ENCODE peak calls at places on chromosomes 3 and 15, in four cellular contexts. K is transverse colon; Y is colonic mucosa; I is CD8-positive, alpha-beta T cell. V is an unnamed sample.
A peak's percentile ranks its signal among the peaks of the same experiment; 100 is the strongest.

GRCh38 chr3:116085456-116085855 is 359.8 kb downstream of the LSAMP start:
- DNase-seq in K (no peak), Y (no peak), I (no peak), V (no peak)

GRCh38 chr3:47910777-47911440 is 105.3 kb downstream of the MAP4 start:
- DNase-seq in K (no peak), Y (no peak), I (no peak), V (no peak)

GRCh38 chr15:57522148-57522547 is 69.6 kb upstream of the MYZAP start:
- DNase-seq in K (no peak), Y (no peak), I (no peak), V (no peak)

GRCh38 chr3:21446937-21447336 is 304.1 kb downstream of the ZNF385D start:
- DNase-seq in K (no peak), Y (no peak), I (no peak), V (no peak)

GRCh38 chr3:121592856-121593702 is at the start of gene FBXO40:
- DNase-seq in K (peak; percentile 45), Y (peak; percentile 17), I (no peak), V (no peak)

GRCh38 chr3:177441281-177441812 is 244.1 kb upstream of the TBL1XR1 start:
- DNase-seq in K (no peak), Y (no peak), I (no peak), V (no peak)

GRCh38 chr3:158470944-158471638 is 99.9 kb upstream of the MLF1 start:
- DNase-seq in K (no peak), Y (no peak), I (no peak), V (no peak)

GRCh38 chr3:128908951-128909350 is 29.5 kb downstream of the ACAD9 start:
- DNase-seq in K (no peak), Y (no peak), I (no peak), V (no peak)

GRCh38 chr15:63466378-63467192 is 37.8 kb upstream of the USP3 start:
- DNase-seq in K (no peak), Y (peak; percentile 79), I (peak; percentile 61), V (peak; percentile 20)

GRCh38 chr3:108089544-108089943 is 1.3 kb downstream of the CD47 start:
- DNase-seq in K (no peak), Y (no peak), I (no peak), V (no peak)

GRCh38 chr15:45522179-45522930 is at the start of gene SLC30A4:
- DNase-seq in K (peak; percentile 83), Y (peak; percentile 65), I (peak; percentile 67), V (peak; percentile 37)

GRCh38 chr3:192802957-192803899 is 75.9 kb upstream of the FGF12 start:
- DNase-seq in K (no peak), Y (no peak), I (no peak), V (no peak)

GRCh38 chr15:23467110-23467600 is 20.1 kb upstream of the GOLGA6L2 start:
- DNase-seq in K (no peak), Y (no peak), I (no peak), V (no peak)

GRCh38 chr3:87792532-87793321 is 266.1 kb downstream of the CGGBP1 start:
- DNase-seq in K (no peak), Y (no peak), I (no peak), V (no peak)

GRCh38 chr3:88617283-88617682 is 467.5 kb downstream of the C3orf38 start:
- DNase-seq in K (no peak), Y (no peak), I (no peak), V (no peak)

GRCh38 chr3:68817243-68817642 is 115.1 kb downstream of the TAFA4 start:
- DNase-seq in K (no peak), Y (no peak), I (no peak), V (no peak)

GRCh38 chr3:146163584-146163983 is 2.6 kb upstream of the PLOD2 start:
- DNase-seq in K (no peak), Y (no peak), I (no peak), V (no peak)

GRCh38 chr3:128456776-128457715 is 9.6 kb downstream of the DNAJB8 start:
- DNase-seq in K (no peak), Y (no peak), I (no peak), V (no peak)

GRCh38 chr15:65333863-65334262 is 29.4 kb downstream of the RNU5B-1 start:
- DNase-seq in K (no peak), Y (no peak), I (no peak), V (no peak)

GRCh38 chr3:71559578-71560162 is 23.9 kb downstream of the FOXP1 start:
- DNase-seq in K (no peak), Y (no peak), I (no peak), V (no peak)

GRCh38 chr15:63942486-63943365 is 103.6 kb downstream of the DAPK2 start:
- DNase-seq in K (no peak), Y (peak; percentile 10), I (no peak), V (no peak)

DNA sequence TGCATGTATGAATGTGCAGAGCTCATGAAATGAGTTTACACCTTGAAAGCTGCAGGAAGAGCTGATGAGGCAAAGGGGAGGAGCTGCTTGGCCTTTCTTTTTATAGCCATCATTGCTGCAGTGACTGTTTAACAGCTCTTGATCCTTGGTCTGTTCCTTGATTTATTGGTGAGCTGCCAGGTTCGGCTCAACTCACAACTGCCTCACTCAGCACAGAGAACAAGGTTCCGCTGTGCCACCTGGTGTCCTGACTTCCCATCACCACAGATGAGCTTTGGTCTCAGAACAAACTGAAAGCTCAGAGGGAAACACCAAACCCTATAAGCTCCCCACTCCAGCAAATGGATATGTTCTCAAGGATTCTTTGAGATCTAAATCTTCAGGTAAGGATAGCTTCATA is 626.1 kb downstream of the MAGI1 start:
- DNase-seq in K (peak; percentile 87), Y (peak; percentile 91), I (no peak), V (no peak)
- TF ChIP-seq CTCF in K (peak; percentile 46), Y (peak; percentile 32), I (no peak), V (no peak)

GRCh38 chr15:90018216-90018831 is 17.2 kb downstream of the ZNF710 start:
- DNase-seq in K (peak; percentile 27), Y (no peak), I (no peak), V (no peak)
- H3K27ac ChIP-seq in K (peak overlapping the region; percentile 53), Y (peak overlapping the region; percentile 42), I (no peak overlapping the region), V (no peak overlapping the region)

GRCh38 chr15:26572606-26573350 is 200.1 kb downstream of the GABRB3 start:
- DNase-seq in K (no peak), Y (no peak), I (no peak), V (no peak)
- H3K9me3 ChIP-seq in K (no peaks in the 10 kb centered on the region), Y (no peaks in the 10 kb centered on the region), I (no peaks in the 10 kb centered on the region), V (no peaks in the 10 kb centered on the region)

GRCh38 chr3:13375464-13375863 is 44.7 kb downstream of the NUP210 start:
- DNase-seq in K (no peak), Y (no peak), I (no peak), V (no peak)

GRCh38 chr3:13379191-13379830 is 40.8 kb downstream of the NUP210 start:
- DNase-seq in K (no peak), Y (no peak), I (no peak), V (no peak)

GRCh38 chr3:13377021-13377420 is 43.1 kb downstream of the NUP210 start:
- DNase-seq in K (no peak), Y (no peak), I (no peak), V (no peak)

GRCh38 chr3:13376091-13376490 is 44.0 kb downstream of the NUP210 start:
- DNase-seq in K (no peak), Y (no peak), I (no peak), V (no peak)

DNA sequence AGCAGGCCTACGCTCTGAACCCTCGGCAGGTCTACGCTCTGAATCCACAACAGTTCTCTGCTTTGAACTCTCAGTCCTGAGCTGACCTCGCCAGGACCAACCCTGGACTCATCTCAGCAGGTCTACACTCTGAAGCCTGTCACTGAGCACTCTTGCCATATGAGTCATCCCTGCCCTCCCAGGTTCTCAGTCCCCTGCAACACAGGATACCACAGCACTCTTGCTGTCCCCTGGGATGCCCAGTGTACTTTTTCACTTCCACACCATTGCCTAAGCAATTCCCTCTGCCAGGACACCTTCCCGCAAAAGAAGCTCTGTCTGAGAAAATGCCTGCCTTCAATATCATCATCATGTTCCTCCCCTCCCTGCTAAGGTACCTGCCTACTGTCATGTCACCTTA is 42.0 kb downstream of the NUP210 start:
- DNase-seq in K (no peak), Y (no peak), I (no peak), V (no peak)
- TF ChIP-seq CTCF in K (no peak), Y (no peak), I (no peak), V (no peak)

DNA sequence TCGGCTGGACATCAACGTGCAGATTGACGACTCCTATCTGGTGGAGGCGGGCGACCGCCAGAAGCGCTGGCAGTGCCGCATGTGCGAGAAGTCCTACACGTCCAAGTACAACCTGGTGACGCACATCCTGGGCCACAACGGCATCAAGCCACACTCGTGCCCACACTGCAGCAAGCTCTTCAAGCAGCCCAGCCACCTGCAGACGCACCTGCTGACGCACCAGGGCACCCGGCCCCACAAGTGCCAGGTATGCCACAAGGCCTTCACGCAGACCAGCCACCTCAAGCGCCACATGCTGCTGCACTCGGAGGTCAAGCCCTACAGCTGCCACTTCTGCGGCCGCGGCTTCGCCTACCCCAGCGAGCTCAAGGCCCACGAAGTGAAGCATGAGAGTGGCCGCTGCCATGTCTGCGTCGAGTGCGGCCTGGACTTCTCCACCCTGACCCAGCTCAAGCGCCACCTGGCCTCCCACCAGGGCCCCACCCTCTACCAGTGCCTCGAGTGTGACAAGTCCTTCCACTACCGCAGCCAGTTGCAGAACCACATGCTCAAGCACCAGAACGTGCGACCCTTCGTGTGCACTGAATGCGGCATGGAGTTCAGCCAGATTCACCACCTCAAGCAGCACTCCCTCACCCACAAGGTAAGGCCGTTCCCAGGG is 34.2 kb downstream of the IDH2 start:
- DNase-seq in K (no peak), Y (no peak), I (no peak), V (no peak)
- H3K27ac ChIP-seq in K (no peak overlapping the region), Y (no peak overlapping the region), I (no peak overlapping the region), V (no peak overlapping the region)

GRCh38 chr15:29114277-29115092 is 155.1 kb downstream of the NSMCE3 start:
- DNase-seq in K (no peak), Y (no peak), I (no peak), V (no peak)

GRCh38 chr15:29116970-29117700 is 152.5 kb downstream of the NSMCE3 start:
- DNase-seq in K (no peak), Y (no peak), I (no peak), V (no peak)

GRCh38 chr15:29117778-29118177 is 151.8 kb downstream of the NSMCE3 start:
- DNase-seq in K (no peak), Y (no peak), I (no peak), V (no peak)

GRCh38 chr15:29113336-29114276 is 156.0 kb downstream of the NSMCE3 start:
- DNase-seq in K (no peak), Y (no peak), I (no peak), V (no peak)

DNA sequence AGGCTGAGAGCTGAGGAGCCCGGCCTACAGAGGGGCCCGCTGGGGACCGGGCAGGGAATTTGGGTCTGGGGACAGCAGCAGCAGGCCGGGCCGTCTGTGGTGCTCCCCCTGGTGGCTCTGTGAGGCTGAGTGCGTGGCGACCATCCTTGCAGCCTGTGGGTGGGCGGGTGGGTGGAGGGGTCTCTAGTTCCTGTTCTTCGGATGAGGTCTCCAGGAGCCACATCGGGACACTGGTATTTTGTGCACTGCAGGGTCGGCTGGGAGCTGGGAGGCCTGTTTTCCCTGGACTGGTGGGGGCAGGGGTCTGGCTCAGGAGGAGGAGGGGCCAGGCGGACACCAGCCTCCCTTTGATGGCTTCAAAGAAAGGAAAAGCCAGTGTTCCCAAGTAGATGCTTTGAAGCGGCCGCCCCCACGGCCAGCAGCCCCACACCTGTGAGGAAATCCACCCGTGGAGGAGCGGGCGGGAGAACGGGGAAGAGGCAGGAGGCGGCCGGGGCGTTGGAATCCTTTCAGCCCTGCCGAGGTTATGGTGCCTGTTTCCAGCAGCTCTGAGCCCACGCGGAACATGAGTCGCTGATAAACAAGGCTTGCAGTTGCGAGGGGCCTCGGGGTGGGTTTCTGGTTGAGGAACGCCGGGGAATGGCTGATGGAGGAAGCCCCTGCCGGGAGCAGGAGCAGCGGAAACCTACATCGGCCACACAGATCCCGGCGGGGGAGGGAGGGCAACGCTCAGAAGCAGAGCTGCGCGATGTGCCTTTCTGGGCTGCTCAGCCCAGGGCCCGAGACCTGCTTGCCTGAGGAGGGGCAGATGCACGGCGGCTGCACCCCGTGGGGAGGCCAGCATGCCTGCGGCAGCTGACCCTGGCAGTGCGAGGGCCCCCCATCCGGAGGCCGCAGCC is 154.3 kb downstream of the NSMCE3 start:
- DNase-seq in K (no peak), Y (no peak), I (peak; percentile 35), V (no peak)
- H3K9me3 ChIP-seq in K (no peaks in the 10 kb centered on the region), Y (no peaks in the 10 kb centered on the region), I (no peaks in the 10 kb centered on the region), V (no peaks in the 10 kb centered on the region)